ENCODE peak calls at places on chromosomes 3 and 15, in six cellular contexts. R is K562, B is HepG2, P is GM12891, Q is H1, T is GM12878. M is an unnamed sample.

GRCh38 chr15:70066422-70066821 is 31.3 kb downstream of the TLE3 start:
- DNase-seq in P (no peak), T (no peak), R (no peak), B (no peak), Q (no peak), M (no peak)

GRCh38 chr3:126649556-126650092 is 5.3 kb downstream of the TXNRD3 start:
- DNase-seq in P (no peak), T (no peak), Q (no peak), R (no peak), B (no peak), M (no peak)

GRCh38 chr3:196284396-196284795 is 3.1 kb downstream of the PCYT1A start:
- DNase-seq in P (no peak), T (no peak), Q (no peak), B (no peak), R (no peak), M (no peak)

GRCh38 chr15:65369148-65369547 is 8.7 kb downstream of the IGDCC3 start:
- DNase-seq in Q (no peak), P (no peak), B (no peak), T (no peak), R (no peak), M (no peak)

GRCh38 chr3:32143849-32144757 is 37.7 kb downstream of the GPD1L start:
- DNase-seq in P (no peak), T (peak; percentile 13), R (peak; percentile 80), B (peak; percentile 78), Q (no peak), M (no peak)

GRCh38 chr3:30310251-30310954 is 296.0 kb upstream of the TGFBR2 start:
- DNase-seq in P (no peak), T (no peak), R (no peak), Q (no peak), B (no peak), M (no peak)

GRCh38 chr3:127964816-127965215 is 49.8 kb downstream of the KBTBD12 start:
- DNase-seq in Q (no peak), B (no peak), T (no peak), R (no peak), P (no peak), M (no peak)

GRCh38 chr3:130093741-130094391 is 12.2 kb downstream of the ALG1L2 start:
- DNase-seq in T (peak; percentile 60), Q (no peak), B (no peak), R (peak; percentile 64), P (peak; percentile 39), M (peak; percentile 35)

GRCh38 chr3:172270767-172271166 is 177.5 kb downstream of the GHSR start:
- DNase-seq in P (peak; percentile 15), R (no peak), T (peak; percentile 66), Q (no peak), B (no peak), M (peak; percentile 6)

GRCh38 chr3:53846134-53846850 is at the start of the genes CHDH and IL17RB:
- DNase-seq in R (peak; percentile 35), Q (no peak), P (peak; percentile 56), T (no peak), B (peak; percentile 77), M (peak; percentile 46)

GRCh38 chr15:68232937-68233336 is 3.4 kb upstream of the CLN6 start:
- DNase-seq in B (no peak), R (no peak), T (no peak), P (no peak), Q (no peak), M (no peak)

GRCh38 chr3:81663114-81663513 is 98.3 kb downstream of the GBE1 start:
- DNase-seq in P (no peak), R (no peak), Q (no peak), B (no peak), T (no peak), M (no peak)

GRCh38 chr3:34544136-34544535 is 745.7 kb downstream of the PDCD6IP start:
- DNase-seq in P (no peak), T (no peak), B (no peak), R (no peak), Q (no peak), M (no peak)

GRCh38 chr15:77030042-77030927 is 35.4 kb downstream of the PSTPIP1 start:
- DNase-seq in T (no peak), P (peak; percentile 27), B (no peak), R (no peak), Q (no peak), M (peak; percentile 16)

GRCh38 chr3:123423026-123423425 is 25.9 kb downstream of the ADCY5 start:
- DNase-seq in B (no peak), T (no peak), R (no peak), Q (no peak), P (no peak), M (no peak)

GRCh38 chr3:101913173-101913572 is 63.9 kb downstream of the NFKBIZ start:
- DNase-seq in R (no peak), T (no peak), B (no peak), Q (no peak), P (no peak), M (no peak)

GRCh38 chr15:56739964-56740640 is 6.8 kb upstream of the ZNF280D start:
- DNase-seq in B (peak; percentile 11), P (no peak), R (peak; percentile 52), Q (no peak), T (no peak), M (no peak)

GRCh38 chr3:137460944-137461343 is 303.2 kb upstream of the SOX14 start:
- DNase-seq in P (no peak), R (no peak), T (no peak), B (no peak), Q (no peak), M (no peak)

GRCh38 chr3:108501538-108501937 is 8.9 kb downstream of the MYH15 start:
- DNase-seq in Q (no peak), R (no peak), B (no peak), P (no peak), T (no peak), M (no peak)

GRCh38 chr3:40780801-40781406 is 256.1 kb downstream of the ZNF621 start:
- DNase-seq in P (no peak), T (no peak), Q (no peak), B (no peak), R (no peak), M (no peak)

GRCh38 chr3:110362756-110363155 is 708.9 kb upstream of the NECTIN3 start:
- DNase-seq in Q (no peak), P (no peak), T (no peak), B (no peak), R (no peak), M (no peak)

GRCh38 chr15:43095708-43096347 is 10.0 kb downstream of the UBR1 start:
- DNase-seq in P (no peak), Q (no peak), B (no peak), R (no peak), T (no peak), M (no peak)

GRCh38 chr3:31225923-31226322 is 306.8 kb upstream of the STT3B start:
- DNase-seq in T (no peak), B (no peak), R (no peak), Q (no peak), P (no peak), M (no peak)

GRCh38 chr3:190038050-190038631 is 82.6 kb downstream of the P3H2 start:
- DNase-seq in T (no peak), P (no peak), B (no peak), R (no peak), Q (no peak), M (no peak)

GRCh38 chr15:28930011-28930410 is 44.2 kb downstream of the APBA2 start:
- DNase-seq in P (no peak), B (no peak), Q (no peak), T (no peak), R (no peak), M (no peak)

GRCh38 chr15:28927043-28927442 is 41.3 kb downstream of the APBA2 start:
- DNase-seq in Q (no peak), B (no peak), R (no peak), T (no peak), P (no peak), M (no peak)

GRCh38 chr15:28931828-28932227 is 46.1 kb downstream of the APBA2 start:
- DNase-seq in P (no peak), Q (no peak), T (no peak), B (no peak), R (no peak), M (no peak)

GRCh38 chr15:28930476-28931291 is 44.9 kb downstream of the APBA2 start:
- DNase-seq in R (no peak), T (no peak), B (no peak), Q (no peak), P (no peak), M (no peak)

GRCh38 chr15:28929200-28929599 is 43.4 kb downstream of the APBA2 start:
- DNase-seq in P (no peak), T (no peak), B (no peak), R (no peak), Q (no peak), M (no peak)
- TF ChIP-seq TAF1 in P (no peak), T (no peak), B (no peak), R (no peak), Q (no peak), M (no peak)

GRCh38 chr3:42450567-42450966 is 40.2 kb upstream of the LYZL4 start:
- DNase-seq in Q (no peak), R (no peak), T (no peak), P (no peak), B (no peak), M (no peak)

GRCh38 chr3:42446111-42447050 is 36.0 kb upstream of the LYZL4 start:
- DNase-seq in R (no peak), T (no peak), B (no peak), P (no peak), Q (no peak), M (no peak)

GRCh38 chr3:42451546-42452230 is 41.3 kb upstream of the LYZL4 start:
- DNase-seq in Q (no peak), T (no peak), P (no peak), R (no peak), B (no peak), M (no peak)

GRCh38 chr3:42447481-42447880 is 37.1 kb upstream of the LYZL4 start:
- DNase-seq in R (no peak), T (no peak), P (no peak), B (no peak), Q (no peak), M (no peak)

GRCh38 chr3:42451116-42451515 is 40.7 kb upstream of the LYZL4 start:
- DNase-seq in P (no peak), R (no peak), Q (no peak), T (no peak), B (no peak), M (no peak)
- TF ChIP-seq POLR2A in P (no peak), R (no peak), Q (no peak), T (no peak), B (no peak), M (no peak)

DNA sequence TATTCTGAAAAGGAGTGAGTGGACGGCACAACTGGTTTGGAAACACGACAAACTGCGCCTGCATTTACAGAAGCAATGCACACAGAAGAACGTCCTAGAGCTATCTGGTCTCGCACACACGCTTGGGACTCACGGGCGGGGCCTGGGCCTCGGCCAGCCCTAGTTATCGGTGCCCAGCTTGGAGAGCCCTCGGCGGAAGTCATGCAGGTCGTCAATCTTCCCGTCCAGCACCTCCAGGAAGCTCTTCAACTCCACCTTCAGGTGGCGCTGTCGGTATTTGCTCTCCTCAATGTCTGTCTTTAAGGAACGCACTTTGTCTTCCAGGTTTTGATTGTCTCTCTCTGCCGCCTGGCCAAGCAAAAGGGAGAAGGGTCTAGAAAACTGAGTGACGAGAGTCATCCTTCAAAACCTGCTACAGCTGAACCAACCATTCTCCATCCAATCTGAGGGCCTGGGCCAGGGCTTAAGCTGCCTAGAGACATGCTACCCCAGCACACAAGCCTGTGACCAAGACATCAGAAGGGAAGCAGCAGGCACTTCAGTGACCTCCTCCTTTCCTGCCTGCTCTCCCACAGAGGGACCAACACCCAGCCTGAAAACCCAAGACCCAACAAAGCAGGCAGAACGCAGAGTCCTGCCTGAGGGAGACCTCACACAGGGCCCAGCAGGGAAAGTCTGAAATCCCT is 40.3 kb downstream of the WHAMM start:
- DNase-seq in T (no peak), Q (peak; percentile 81), R (peak; percentile 99), P (peak; percentile 68), B (peak; percentile 73), M (no peak)
- TF ChIP-seq TAF1 in T (no peak), Q (peak; percentile 28), R (peak; percentile 73), P (no peak), B (no peak), M (no peak)

GRCh38 chr3:12868039-12869024 is 27.0 kb upstream of the RPL32 start:
- DNase-seq in Q (peak; percentile 38), R (peak; percentile 97), B (peak; percentile 77), P (peak; percentile 57), T (no peak), M (peak; percentile 54)
- TF ChIP-seq POLR2A in Q (no peak), R (peak; percentile 69), B (no peak), P (no peak), T (no peak), M (no peak)